ENCODE peak calls at places on chromosomes 6 and 20, in seven cellular contexts. B is breast epithelium, R is ovary, G is transverse colon, M is uterus, A is A549, V is endothelial cell of umbilical vein. F is an unnamed sample. For H3K4me1, the result is how much of the 10 kb centered on the place peaks cover.

GRCh38 chr6:35177586-35177985 is 36.2 kb upstream of the SCUBE3 start:
- DNase-seq in V (no peak), A (no peak), G (no peak), R (no peak), B (no peak), M (no peak), F (no peak)

GRCh38 chr6:167105060-167105459 is 17.8 kb upstream of the CCR6 start:
- DNase-seq in V (no peak), R (no peak), A (no peak), B (no peak), M (no peak), G (no peak), F (no peak)

GRCh38 chr6:127976111-127976510 is 75.3 kb upstream of the THEMIS start:
- DNase-seq in M (no peak), A (no peak), G (no peak), R (no peak), V (no peak), B (no peak), F (no peak)

GRCh38 chr6:43790031-43790430 is 20.0 kb downstream of the VEGFA start:
- DNase-seq in M (peak), R (no peak), B (no peak), V (no peak), A (no peak), G (no peak), F (no peak)

GRCh38 chr20:20864346-20865096 is 152.1 kb upstream of the RALGAPA2 start:
- DNase-seq in R (no peak), G (no peak), B (no peak), V (no peak), A (peak), M (no peak), F (peak)

GRCh38 chr6:56347526-56347925 is 100.1 kb upstream of the COL21A1 start:
- DNase-seq in M (no peak), B (no peak), V (no peak), R (no peak), A (no peak), G (no peak), F (no peak)

GRCh38 chr6:79240509-79240908 is 6.0 kb upstream of the HMGN3 start:
- DNase-seq in A (no peak), M (no peak), B (no peak), G (no peak), R (no peak), V (peak), F (no peak)

GRCh38 chr6:128208851-128209580 is 308.2 kb upstream of the THEMIS start:
- DNase-seq in R (no peak), B (no peak), M (no peak), A (no peak), V (peak), G (no peak), F (no peak)

GRCh38 chr6:53361549-53362031 is 12.8 kb upstream of the ELOVL5 start:
- DNase-seq in B (no peak), R (no peak), A (no peak), G (no peak), V (peak), M (no peak), F (peak)

GRCh38 chr20:13259921-13260320 is 38.8 kb downstream of the ISM1 start:
- DNase-seq in A (no peak), M (no peak), R (no peak), V (no peak), G (no peak), B (no peak), F (peak)

GRCh38 chr6:84791233-84791632 is 26.8 kb upstream of the TBX18 start:
- DNase-seq in V (peak), G (no peak), A (no peak), B (no peak), R (no peak), M (no peak), F (no peak)

GRCh38 chr6:149230729-149231434 is 86.6 kb upstream of the TAB2 start:
- DNase-seq in B (no peak), A (no peak), R (no peak), G (no peak), M (no peak), V (no peak), F (no peak)

GRCh38 chr6:108419934-108420609 is 125.2 kb downstream of the AFG1L start:
- DNase-seq in R (no peak), M (no peak), A (no peak), V (no peak), G (no peak), B (no peak), F (no peak)

GRCh38 chr20:20492521-20493334 is 124.8 kb downstream of the INSM1 start:
- DNase-seq in B (no peak), M (no peak), G (no peak), A (no peak), R (no peak), V (peak), F (no peak)

GRCh38 chr20:20933559-20933958 is 172.6 kb downstream of the LINC00237 start:
- DNase-seq in R (no peak), A (no peak), V (no peak), G (no peak), M (no peak), B (no peak), F (no peak)

GRCh38 chr6:167647750-167648470 is 178.8 kb upstream of the AFDN start:
- DNase-seq in R (no peak), A (no peak), G (no peak), B (no peak), M (no peak), V (no peak), F (no peak)

GRCh38 chr6:121520337-121521163 is 85.1 kb downstream of the GJA1 start:
- DNase-seq in G (no peak), B (no peak), M (no peak), R (no peak), A (peak), V (peak), F (peak)

GRCh38 chr6:52307900-52308372 is 23.4 kb upstream of the MCM3 start:
- DNase-seq in G (no peak), B (no peak), R (no peak), M (no peak), V (peak), A (no peak), F (no peak)
- H3K4me1 ChIP-seq in G (under half), B (under half), R (under half), M (under half), V (under half), A (under half), F (under half)

DNA sequence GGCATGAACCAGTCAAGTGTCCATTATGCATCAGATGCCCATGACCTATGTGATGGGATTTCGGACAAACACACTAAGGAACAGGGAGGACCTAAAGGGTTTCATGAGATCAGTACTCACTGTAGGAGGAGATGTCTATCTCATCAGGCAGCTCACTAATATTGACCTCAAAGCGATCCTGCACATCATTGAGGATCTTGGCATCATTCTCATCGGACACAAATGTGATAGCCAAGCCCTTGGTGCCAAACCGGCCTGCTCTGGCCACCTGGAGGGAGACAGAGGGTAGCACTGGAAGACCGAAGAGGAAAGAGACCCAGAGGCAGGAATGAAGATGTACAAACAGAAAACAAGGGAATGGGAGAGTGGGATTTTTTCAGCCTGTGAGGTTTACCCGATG is 1.9 kb downstream of the MCCD1 start:
- DNase-seq in R (no peak), A (no peak), G (no peak), M (no peak), V (no peak), B (no peak), F (no peak)
- TF ChIP-seq POLR2A in R (no peak), A (no peak), G (no peak), M (no peak), V (no peak), B (no peak), F (no peak)

GRCh38 chr20:1489764-1490436 is 1.3 kb downstream of the SIRPB2 start:
- DNase-seq in V (peak), A (no peak), M (no peak), G (no peak), R (no peak), B (no peak), F (no peak)
- H3K4me1 ChIP-seq in V (under half), A (under half), M (under half), G (under half), R (under half), B (under half), F (under half)

GRCh38 chr20:64255361-64256281 is at the start of gene PCMTD2:
- DNase-seq in B (peak), R (peak), V (peak), A (peak), G (peak), M (peak), F (peak)
- TF ChIP-seq POLR2A in B (no peak), R (peak), V (peak), A (peak), G (peak), M (peak), F (peak)

DNA sequence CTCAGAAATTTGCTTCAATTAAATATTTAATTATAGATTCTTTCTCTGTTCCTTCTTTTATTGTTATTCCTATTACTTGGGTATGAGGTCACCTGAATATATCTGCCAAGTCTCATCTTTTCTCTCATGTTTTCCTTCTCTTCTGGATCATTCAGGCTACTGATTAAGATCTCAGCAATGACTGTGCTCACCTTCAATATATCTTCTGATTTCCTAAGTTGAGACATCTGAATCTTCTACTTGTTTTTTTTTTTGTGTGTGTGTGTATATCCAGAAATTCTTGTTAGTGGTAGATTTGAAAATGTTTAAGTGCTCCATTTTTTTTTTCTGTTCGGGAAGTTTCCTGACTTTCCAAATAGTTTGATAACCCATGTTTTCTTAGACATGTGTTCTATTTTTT is 108.0 kb downstream of the ADGRB3 start:
- DNase-seq in G (no peak), V (no peak), R (no peak), M (no peak), A (no peak), B (no peak), F (no peak)
- H3K4me1 ChIP-seq in G (under half), V (under half), R (under half), M (under half), A (under half), B (under half), F (under half)

DNA sequence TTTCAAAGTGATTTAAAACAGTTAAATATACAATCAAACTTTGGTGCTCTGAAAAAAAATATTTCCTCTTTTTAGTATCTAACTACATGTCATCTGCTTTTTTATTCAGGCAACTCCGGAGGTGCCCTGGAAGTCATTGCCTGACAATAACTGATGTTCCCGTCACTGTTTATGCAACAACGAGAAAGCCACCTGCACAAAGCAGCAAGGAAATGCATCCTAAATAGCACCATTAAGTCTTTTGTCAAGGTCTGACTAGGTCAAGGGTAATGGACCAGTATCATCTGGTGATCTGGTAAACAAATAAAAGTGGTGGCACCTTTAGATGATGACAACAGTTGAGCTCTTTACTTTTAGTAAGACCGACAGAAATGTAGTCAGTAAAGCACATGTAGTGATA is 13.2 kb downstream of the FAM229B start:
- DNase-seq in G (no peak), B (no peak), M (no peak), R (no peak), A (no peak), V (no peak), F (no peak)
- TF ChIP-seq POLR2A in G (no peak), B (no peak), M (no peak), R (no peak), A (no peak), V (no peak), F (no peak)

F was measured in thyroid gland.